ENCODE peak calls at places on chromosomes 16 and 17, in ten cellular contexts. S, X, J, I, A, K, Y, H, U and O are unnamed samples. For H3K9me3, the result is how much of the 10 kb centered on the place peaks cover.

GRCh38 chr16:63982156-63982555 is 1139.7 kb downstream of the CDH11 start:
- DNase-seq in S (no peak), X (no peak), J (no peak), I (no peak), A (no peak), K (no peak), Y (no peak), H (no peak), U (no peak), O (no peak)

GRCh38 chr16:84768061-84768797 is 51.6 kb upstream of the CRISPLD2 start:
- DNase-seq in S (no peak), X (no peak), J (no peak), I (no peak), A (no peak), K (no peak), Y (no peak), H (peak), U (no peak), O (no peak)

GRCh38 chr16:79874391-79874790 is 273.9 kb upstream of the MAF start:
- DNase-seq in S (no peak), X (no peak), J (no peak), I (no peak), A (peak), K (no peak), Y (no peak), H (no peak), U (no peak), O (no peak)

GRCh38 chr17:16215965-16216316 is 607 bp upstream of the NCOR1 start:
- DNase-seq in S (peak), X (no peak), J (no peak), I (no peak), A (no peak), K (no peak), Y (no peak), H (peak), U (no peak), O (no peak)

GRCh38 chr17:82334622-82335394 is 1.2 kb upstream of the SECTM1 start:
- DNase-seq in S (peak), X (no peak), J (no peak), I (no peak), A (peak), K (peak), Y (no peak), H (peak), U (peak), O (no peak)

GRCh38 chr17:49316889-49317288 is 45.2 kb downstream of the ZNF652 start:
- DNase-seq in S (no peak), X (no peak), J (no peak), I (no peak), A (no peak), K (no peak), Y (no peak), H (no peak), U (no peak), O (no peak)

GRCh38 chr17:45341389-45342158 is 24.8 kb upstream of the MAP3K14 start:
- DNase-seq in S (peak), X (no peak), J (peak), I (no peak), A (peak), K (peak), Y (peak), H (no peak), U (peak), O (peak)

GRCh38 chr17:226108-226772 is 44.8 kb upstream of the DOC2B start:
- DNase-seq in S (peak), X (no peak), J (no peak), I (no peak), A (no peak), K (peak), Y (no peak), H (no peak), U (peak), O (no peak)

GRCh38 chr16:29790949-29791844 is 646 bp downstream of the KIF22 start:
- DNase-seq in S (no peak), X (no peak), J (no peak), I (no peak), A (no peak), K (no peak), Y (no peak), H (no peak), U (no peak), O (no peak)

GRCh38 chr17:21573961-21574610 is 118.2 kb upstream of the KCNJ18 start:
- DNase-seq in S (no peak), X (peak), J (peak), I (no peak), A (no peak), K (no peak), Y (no peak), H (peak), U (peak), O (no peak)

GRCh38 chr17:77510133-77510796 is 369.5 kb downstream of the SEC14L1 start:
- DNase-seq in S (no peak), X (no peak), J (no peak), I (no peak), A (no peak), K (peak), Y (no peak), H (no peak), U (no peak), O (peak)

GRCh38 chr17:82520041-82520910 is 744 bp downstream of the FOXK2 start:
- DNase-seq in S (no peak), X (no peak), J (peak), I (peak), A (no peak), K (peak), Y (peak), H (no peak), U (peak), O (peak)

GRCh38 chr16:67282447-67282805 is 3.1 kb downstream of the PLEKHG4 start:
- DNase-seq in S (no peak), X (no peak), J (no peak), I (no peak), A (no peak), K (no peak), Y (no peak), H (no peak), U (no peak), O (no peak)
- H3K9me3 ChIP-seq in S (under half), X (under half), J (under half), I (under half), A (under half), K (under half), Y (under half), H (under half), U (under half), O (under half)

DNA sequence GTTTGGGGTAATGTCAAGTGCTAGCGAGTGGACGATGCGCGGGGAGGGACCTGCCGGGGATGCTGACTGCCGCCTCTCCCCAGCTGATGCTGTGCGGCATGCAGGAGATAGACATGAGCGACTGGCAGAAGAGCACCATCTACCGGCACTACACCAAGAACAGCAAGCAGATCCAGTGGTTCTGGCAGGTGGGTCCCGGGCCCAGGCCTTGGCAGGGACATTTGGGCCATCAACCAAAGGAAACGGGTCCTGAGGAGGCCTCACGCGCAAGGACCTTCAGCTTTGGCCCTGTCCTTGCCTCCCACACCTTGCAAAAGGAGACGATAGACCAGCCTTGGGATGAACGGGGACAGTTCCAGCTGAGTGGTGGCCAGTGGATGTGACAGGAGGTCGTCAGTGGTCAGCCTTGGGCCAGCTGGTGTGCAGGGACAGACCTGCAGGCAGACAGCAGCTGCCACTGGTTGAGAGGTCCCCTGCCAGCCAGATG is 13.6 kb upstream of the CLEC18A start:
- DNase-seq in S (no peak), X (no peak), J (no peak), I (no peak), A (no peak), K (no peak), Y (no peak), H (no peak), U (peak), O (no peak)
- H3K9me3 ChIP-seq in S (under half), X (under half), J (under half), I (under half), A (under half), K (under half), Y (under half), H (under half), U (under half), O (under half)

DNA sequence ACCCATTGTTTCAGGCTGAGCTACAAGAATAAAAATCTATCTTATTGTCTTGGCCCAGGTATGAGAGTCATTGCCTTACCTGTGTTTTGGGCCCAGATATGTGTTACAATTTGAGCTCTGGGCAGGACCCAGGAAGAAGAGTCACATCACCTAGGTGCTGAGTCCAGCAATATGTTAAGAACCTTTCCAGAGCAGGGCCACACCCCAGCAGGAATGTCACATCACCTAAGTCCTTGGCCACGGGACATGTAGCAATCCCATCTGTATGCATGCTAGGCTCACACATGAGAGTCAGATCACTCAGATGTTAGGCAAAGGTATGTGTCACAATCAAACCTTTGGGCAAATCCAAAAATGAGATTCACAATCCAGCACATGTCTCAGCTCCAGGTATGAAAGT is 2103.5 kb downstream of the TP53TG3F start:
- DNase-seq in S (no peak), X (no peak), J (no peak), I (no peak), A (no peak), K (no peak), Y (no peak), H (no peak), U (no peak), O (no peak)
- H3K9me3 ChIP-seq in S (under half), X (under half), J (under half), I (under half), A (under half), K (under half), Y (under half), H (under half), U (under half), O (under half)

GRCh38 chr16:31876955-31877828 is 3.6 kb downstream of the ZNF267 start:
- DNase-seq in S (no peak), X (no peak), J (no peak), I (no peak), A (peak), K (no peak), Y (peak), H (no peak), U (no peak), O (no peak)

GRCh38 chr16:31880322-31880979 is 6.8 kb downstream of the ZNF267 start:
- DNase-seq in S (no peak), X (no peak), J (no peak), I (no peak), A (peak), K (no peak), Y (peak), H (no peak), U (no peak), O (no peak)

GRCh38 chr16:31877876-31878642 is 4.5 kb downstream of the ZNF267 start:
- DNase-seq in S (no peak), X (no peak), J (no peak), I (no peak), A (no peak), K (no peak), Y (no peak), H (no peak), U (no peak), O (no peak)

GRCh38 chr16:31875112-31875803 is 1.7 kb downstream of the ZNF267 start:
- DNase-seq in S (no peak), X (no peak), J (no peak), I (no peak), A (no peak), K (no peak), Y (peak), H (no peak), U (no peak), O (no peak)

DNA sequence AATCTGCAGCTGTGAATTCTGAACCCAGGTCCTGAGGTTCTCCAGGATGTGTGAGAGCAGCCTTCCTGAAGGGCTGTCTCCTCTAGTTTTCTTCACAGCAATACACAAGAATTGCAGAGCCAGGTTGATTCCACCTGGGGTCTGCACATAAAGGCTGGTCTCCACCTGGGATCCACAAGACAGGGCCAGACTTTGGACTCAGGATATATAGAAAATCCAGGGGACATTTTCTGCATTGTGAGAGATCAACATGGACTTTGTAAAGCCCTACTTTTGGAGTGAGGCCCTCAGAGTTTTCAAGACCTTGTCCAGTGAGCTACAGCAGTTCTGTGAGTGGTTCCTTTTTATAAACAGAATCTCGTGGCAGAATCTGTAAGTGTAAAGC is 6.3 kb downstream of the ZNF267 start:
- DNase-seq in S (no peak), X (no peak), J (no peak), I (no peak), A (no peak), K (no peak), Y (no peak), H (no peak), U (no peak), O (no peak)
- H3K9me3 ChIP-seq in S (under half), X (under half), J (under half), I (under half), A (under half), K (under half), Y (under half), H (under half), U (under half), O (under half)

DNA sequence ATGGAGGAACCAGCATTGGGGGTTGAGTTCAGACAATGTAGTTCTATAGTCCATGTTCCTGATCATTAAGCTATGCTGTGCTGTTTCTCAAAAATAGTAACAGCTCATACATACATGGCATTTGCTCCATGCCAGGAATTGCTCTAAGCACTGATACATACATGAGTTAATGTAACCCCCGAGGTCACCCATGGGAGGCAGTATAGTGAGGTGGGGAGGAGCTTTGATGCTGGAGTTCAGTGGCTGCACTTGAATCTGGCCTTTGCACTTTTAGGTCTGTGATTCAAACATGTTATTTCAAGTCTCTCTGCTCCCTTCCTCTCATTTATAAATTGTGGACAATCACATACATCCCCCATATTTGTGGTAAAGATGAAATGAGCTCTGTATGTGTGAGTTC is 223.1 kb upstream of the WSB1 start:
- DNase-seq in S (no peak), X (no peak), J (no peak), I (no peak), A (no peak), K (no peak), Y (no peak), H (no peak), U (no peak), O (no peak)
- H3K9me3 ChIP-seq in S (under half), X (under half), J (under half), I (under half), A (under half), K (under half), Y (under half), H (under half), U (under half), O (under half)

DNA sequence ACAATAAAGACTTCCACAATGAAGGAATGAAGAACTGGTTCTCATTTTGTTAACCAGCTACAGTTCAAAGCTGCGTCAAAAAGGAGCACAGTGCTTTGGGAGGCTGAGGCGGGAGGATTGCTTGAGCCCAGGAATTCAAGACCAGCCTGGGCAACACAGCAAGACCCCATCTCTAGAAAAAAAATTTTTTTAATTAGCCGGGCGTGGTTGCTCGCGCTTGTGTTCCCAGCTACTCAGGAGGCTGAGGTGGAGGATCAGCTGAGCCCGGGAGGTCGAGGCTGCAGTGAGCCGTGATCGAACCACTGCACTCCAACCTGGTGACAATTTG is 764 bp upstream of the SLC6A4 start:
- DNase-seq in S (no peak), X (no peak), J (no peak), I (no peak), A (no peak), K (no peak), Y (no peak), H (no peak), U (no peak), O (no peak)
- H3K9me3 ChIP-seq in S (under half), X (under half), J (under half), I (under half), A (under half), K (under half), Y (under half), H (under half), U (under half), O (under half)